ENCODE peak calls at places on chromosomes 6 and 20, in four cellular contexts. One of them, this sample, is unnamed.

GRCh38 chr20:61636531-61637116 is 384.6 kb downstream of the CDH4 start:
- DNase-seq in K562: no peak
- DNase-seq in GM12878: no peak
- DNase-seq in HepG2: no peak
- DNase-seq in this sample: no peak

GRCh38 chr6:106136172-106136571 is 50.0 kb downstream of the PRDM1 start:
- DNase-seq in K562: no peak
- DNase-seq in GM12878: no peak
- DNase-seq in HepG2: no peak
- DNase-seq in this sample: no peak

GRCh38 chr6:5438882-5439584 is 177.7 kb downstream of the FARS2 start:
- DNase-seq in K562: no peak
- DNase-seq in GM12878: no peak
- DNase-seq in HepG2: no peak
- DNase-seq in this sample: peak; percentile 3

GRCh38 chr20:50611128-50611810 is 80.1 kb downstream of the RIPOR3 start:
- DNase-seq in K562: no peak
- DNase-seq in GM12878: no peak
- DNase-seq in HepG2: no peak
- DNase-seq in this sample: no peak

GRCh38 chr6:32944265-32944664 is 3.4 kb upstream of the HLA-DMB start:
- DNase-seq in K562: no peak
- DNase-seq in GM12878: peak; percentile 84
- DNase-seq in HepG2: no peak
- DNase-seq in this sample: no peak

GRCh38 chr6:33116881-33117711 is 41.3 kb downstream of the HLA-DPB1 start:
- DNase-seq in K562: no peak
- DNase-seq in GM12878: no peak
- DNase-seq in HepG2: no peak
- DNase-seq in this sample: no peak

GRCh38 chr6:26383624-26384417 is 913 bp downstream of the BTN2A2 start:
- DNase-seq in K562: peak; percentile 33
- DNase-seq in GM12878: no peak
- DNase-seq in HepG2: no peak
- DNase-seq in this sample: peak; percentile 41

GRCh38 chr6:35228483-35228882 is 14.7 kb downstream of the SCUBE3 start:
- DNase-seq in K562: no peak
- DNase-seq in GM12878: no peak
- DNase-seq in HepG2: no peak
- DNase-seq in this sample: no peak

GRCh38 chr6:106084106-106084963 is 1.8 kb upstream of the PRDM1 start:
- DNase-seq in K562: peak; percentile 33
- DNase-seq in GM12878: peak; percentile 84
- DNase-seq in HepG2: peak; percentile 7
- DNase-seq in this sample: peak; percentile 12

GRCh38 chr20:3449319-3449718 is 21.5 kb upstream of the ATRN start:
- DNase-seq in K562: no peak
- DNase-seq in GM12878: no peak
- DNase-seq in HepG2: no peak
- DNase-seq in this sample: no peak

GRCh38 chr20:3854462-3854870 is 7.8 kb downstream of the MAVS start:
- DNase-seq in K562: no peak
- DNase-seq in GM12878: no peak
- DNase-seq in HepG2: peak; percentile 70
- DNase-seq in this sample: no peak

GRCh38 chr20:51335329-51335841 is 207.1 kb downstream of the NFATC2 start:
- DNase-seq in K562: no peak
- DNase-seq in GM12878: no peak
- DNase-seq in HepG2: no peak
- DNase-seq in this sample: no peak

GRCh38 chr6:135675862-135676261 is 175.6 kb upstream of the PDE7B start:
- DNase-seq in K562: peak; percentile 46
- DNase-seq in GM12878: peak; percentile 4
- DNase-seq in HepG2: peak; percentile 22
- DNase-seq in this sample: peak; percentile 63

GRCh38 chr6:73879466-73879865 is 183.5 kb downstream of the CD109 start:
- DNase-seq in K562: no peak
- DNase-seq in GM12878: no peak
- DNase-seq in HepG2: no peak
- DNase-seq in this sample: no peak

GRCh38 chr6:168198302-168199180 is 119.5 kb upstream of the FRMD1 start:
- DNase-seq in K562: no peak
- DNase-seq in GM12878: no peak
- DNase-seq in HepG2: no peak
- DNase-seq in this sample: no peak

GRCh38 chr6:133889557-133890301 is 816 bp downstream of the TCF21 start:
- DNase-seq in K562: no peak
- DNase-seq in GM12878: no peak
- DNase-seq in HepG2: no peak
- DNase-seq in this sample: no peak

GRCh38 chr6:144263786-144264185 is 21.3 kb upstream of the UTRN start:
- DNase-seq in K562: no peak
- DNase-seq in GM12878: no peak
- DNase-seq in HepG2: no peak
- DNase-seq in this sample: no peak

GRCh38 chr6:98516869-98517268 is 317.5 kb upstream of the POU3F2 start:
- DNase-seq in K562: no peak
- DNase-seq in GM12878: no peak
- DNase-seq in HepG2: no peak
- DNase-seq in this sample: no peak

GRCh38 chr6:166417285-166417691 is 34.5 kb upstream of the MPC1 start:
- DNase-seq in K562: no peak
- DNase-seq in GM12878: no peak
- DNase-seq in HepG2: no peak
- DNase-seq in this sample: no peak

GRCh38 chr6:166413491-166413951 is 30.8 kb upstream of the MPC1 start:
- DNase-seq in K562: no peak
- DNase-seq in GM12878: no peak
- DNase-seq in HepG2: no peak
- DNase-seq in this sample: no peak

GRCh38 chr20:62837790-62838458 is 21.1 kb downstream of the COL9A3 start:
- DNase-seq in K562: no peak
- DNase-seq in GM12878: no peak
- DNase-seq in HepG2: peak; percentile 68
- DNase-seq in this sample: no peak

DNA sequence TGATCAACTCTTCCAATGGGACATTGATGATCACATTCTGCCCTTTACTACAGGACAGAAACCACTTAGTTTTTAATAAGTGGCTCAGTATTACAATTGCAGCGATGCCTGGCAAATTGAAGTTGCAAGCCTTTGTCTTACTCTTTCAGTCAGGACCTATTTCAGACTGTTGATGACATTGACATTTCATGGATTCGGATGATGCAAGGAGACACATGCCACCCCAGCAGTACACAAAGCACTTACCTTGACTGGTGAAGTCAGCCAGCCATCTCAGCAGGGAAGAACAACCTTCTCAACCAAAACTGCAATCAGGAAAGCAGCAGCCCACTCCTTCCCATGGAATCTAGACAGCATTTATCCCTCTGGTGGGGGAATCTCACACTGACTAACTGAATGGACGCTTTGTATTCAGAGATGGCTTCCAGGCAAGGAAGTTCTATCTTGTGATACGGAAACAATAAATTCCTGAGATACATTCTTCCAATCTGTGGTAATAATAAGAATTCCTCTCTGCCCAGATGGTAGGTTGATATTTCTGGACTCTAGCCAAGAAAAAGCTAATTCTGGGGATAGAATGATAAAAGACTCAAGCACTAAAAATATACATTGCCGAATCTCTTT is 24.8 kb downstream of the NFYA start:
- DNase-seq in K562: no peak
- DNase-seq in GM12878: no peak
- DNase-seq in HepG2: no peak
- DNase-seq in this sample: peak; percentile 80
- H2AFZ ChIP-seq in K562: no peak overlapping the region
- H2AFZ ChIP-seq in GM12878: no peak overlapping the region
- H2AFZ ChIP-seq in HepG2: no peak overlapping the region
- H2AFZ ChIP-seq in this sample: no peak overlapping the region

GRCh38 chr6:125365230-125365629 is 63.5 kb upstream of the HDDC2 start:
- DNase-seq in K562: no peak
- DNase-seq in GM12878: no peak
- DNase-seq in HepG2: no peak
- DNase-seq in this sample: no peak

GRCh38 chr6:125358898-125359297 is 57.1 kb upstream of the HDDC2 start:
- DNase-seq in K562: no peak
- DNase-seq in GM12878: no peak
- DNase-seq in HepG2: no peak
- DNase-seq in this sample: no peak

GRCh38 chr6:125361868-125362267 is 60.1 kb upstream of the HDDC2 start:
- DNase-seq in K562: no peak
- DNase-seq in GM12878: no peak
- DNase-seq in HepG2: no peak
- DNase-seq in this sample: no peak

GRCh38 chr6:125363360-125364121 is 61.8 kb upstream of the HDDC2 start:
- DNase-seq in K562: no peak
- DNase-seq in GM12878: no peak
- DNase-seq in HepG2: peak; percentile 10
- DNase-seq in this sample: peak; percentile 64

DNA sequence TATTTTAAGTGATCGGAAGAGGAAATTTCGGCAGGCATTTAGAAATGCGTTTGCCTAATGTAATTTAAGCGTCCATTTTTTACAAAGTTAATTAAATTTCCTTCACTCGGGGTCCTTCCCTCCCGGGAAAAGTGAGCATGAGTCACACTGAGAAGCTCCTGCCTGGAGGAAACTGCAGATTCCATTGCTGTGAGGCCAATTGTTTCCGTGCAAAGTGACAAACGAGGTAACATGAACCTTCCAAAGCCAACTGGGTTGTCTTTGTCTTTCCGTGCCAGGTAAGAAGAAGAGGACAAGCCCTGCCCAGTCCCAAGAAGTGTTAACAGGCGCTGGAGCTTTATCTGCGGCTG is 61.2 kb upstream of the HDDC2 start:
- DNase-seq in K562: no peak
- DNase-seq in GM12878: no peak
- DNase-seq in HepG2: peak; percentile 9
- DNase-seq in this sample: peak; percentile 62
- TF ChIP-seq MYC in K562: no peak
- TF ChIP-seq MYC in GM12878: no peak
- TF ChIP-seq MYC in HepG2: no peak
- TF ChIP-seq MYC in this sample: no peak

GRCh38 chr20:16712541-16712947 is 17.3 kb upstream of the SNRPB2 start:
- DNase-seq in K562: no peak
- DNase-seq in GM12878: no peak
- DNase-seq in HepG2: peak; percentile 36
- DNase-seq in this sample: no peak
- H2AFZ ChIP-seq in K562: no peak overlapping the region
- H2AFZ ChIP-seq in GM12878: no peak overlapping the region
- H2AFZ ChIP-seq in HepG2: no peak overlapping the region
- H2AFZ ChIP-seq in this sample: no peak overlapping the region

GRCh38 chr20:5606347-5606746 is 143.9 kb upstream of the SHLD1 start:
- DNase-seq in K562: no peak
- DNase-seq in GM12878: no peak
- DNase-seq in HepG2: no peak
- DNase-seq in this sample: no peak

GRCh38 chr20:5612476-5613291 is 137.5 kb upstream of the SHLD1 start:
- DNase-seq in K562: no peak
- DNase-seq in GM12878: no peak
- DNase-seq in HepG2: no peak
- DNase-seq in this sample: peak; percentile 55

GRCh38 chr20:5608448-5609161 is 141.6 kb upstream of the SHLD1 start:
- DNase-seq in K562: no peak
- DNase-seq in GM12878: no peak
- DNase-seq in HepG2: no peak
- DNase-seq in this sample: peak; percentile 48

GRCh38 chr20:5602346-5602745 is 147.9 kb upstream of the SHLD1 start:
- DNase-seq in K562: no peak
- DNase-seq in GM12878: no peak
- DNase-seq in HepG2: no peak
- DNase-seq in this sample: no peak

GRCh38 chr20:5608104-5608447 is 142.1 kb upstream of the SHLD1 start:
- DNase-seq in K562: no peak
- DNase-seq in GM12878: no peak
- DNase-seq in HepG2: no peak
- DNase-seq in this sample: no peak
- TF ChIP-seq MYC in K562: no peak
- TF ChIP-seq MYC in GM12878: no peak
- TF ChIP-seq MYC in HepG2: no peak
- TF ChIP-seq MYC in this sample: no peak

DNA sequence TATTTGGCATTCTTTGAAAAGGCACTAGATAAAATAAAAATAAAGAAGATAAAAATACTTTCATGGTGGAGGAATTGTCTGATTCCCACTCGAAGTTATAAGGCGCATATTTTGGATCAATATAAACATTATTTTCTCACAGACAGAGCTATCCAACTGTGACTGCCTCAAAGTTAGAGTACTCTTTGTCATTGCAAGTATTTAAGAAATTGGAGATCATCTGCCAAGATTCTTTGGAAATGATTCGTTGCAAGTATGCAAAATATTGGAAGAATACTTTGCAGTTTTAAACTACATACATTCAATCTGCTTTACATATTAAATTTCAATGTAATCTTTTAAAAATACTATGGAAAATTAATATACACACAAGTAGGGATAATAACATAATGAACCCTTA is 10.9 kb upstream of the EEF1E1 start:
- DNase-seq in K562: no peak
- DNase-seq in GM12878: no peak
- DNase-seq in HepG2: no peak
- DNase-seq in this sample: no peak
- H2AFZ ChIP-seq in K562: no peak overlapping the region
- H2AFZ ChIP-seq in GM12878: no peak overlapping the region
- H2AFZ ChIP-seq in HepG2: no peak overlapping the region
- H2AFZ ChIP-seq in this sample: no peak overlapping the region

This sample was measured in endothelial cell of umbilical vein.